ENCODE peak calls at places on chromosomes 5 and 9, in ten cellular contexts. One of them, this sample, is unnamed. For H3K36me3 and H3K4me1, the result is how much of the 10 kb centered on the place peaks cover.

GRCh38 chr9:116813029-116813295 is 125.9 kb downstream of the TRIM32 start:
- DNase-seq in GM23338: no peak
- DNase-seq in HCT116: no peak
- DNase-seq in OCI-LY7: no peak
- DNase-seq in IMR-90: no peak
- DNase-seq in fibroblast of lung: no peak
- DNase-seq in neuronal stem cell: no peak
- DNase-seq in SK-N-SH: no peak
- DNase-seq in hepatocyte: no peak
- DNase-seq in HepG2: no peak
- DNase-seq in this sample: no peak

GRCh38 chr5:66742083-66742895 is 146.1 kb downstream of the MAST4 start:
- DNase-seq in HCT116: peak
- DNase-seq in GM23338: peak
- DNase-seq in IMR-90: no peak
- DNase-seq in hepatocyte: no peak
- DNase-seq in HepG2: peak
- DNase-seq in neuronal stem cell: no peak
- DNase-seq in SK-N-SH: peak
- DNase-seq in fibroblast of lung: peak
- DNase-seq in OCI-LY7: peak
- DNase-seq in this sample: no peak

GRCh38 chr5:142119051-142119625 is 10.6 kb downstream of the NDFIP1 start:
- DNase-seq in hepatocyte: no peak
- DNase-seq in fibroblast of lung: no peak
- DNase-seq in neuronal stem cell: no peak
- DNase-seq in SK-N-SH: peak
- DNase-seq in IMR-90: no peak
- DNase-seq in HepG2: no peak
- DNase-seq in HCT116: no peak
- DNase-seq in GM23338: no peak
- DNase-seq in OCI-LY7: no peak
- DNase-seq in this sample: no peak

GRCh38 chr5:91127682-91128081 is 255.4 kb downstream of the ARRDC3 start:
- DNase-seq in HCT116: no peak
- DNase-seq in HepG2: no peak
- DNase-seq in GM23338: no peak
- DNase-seq in OCI-LY7: no peak
- DNase-seq in SK-N-SH: no peak
- DNase-seq in IMR-90: no peak
- DNase-seq in fibroblast of lung: peak
- DNase-seq in hepatocyte: no peak
- DNase-seq in neuronal stem cell: no peak
- DNase-seq in this sample: no peak

GRCh38 chr9:25724424-25724823 is 46.2 kb upstream of the TUSC1 start:
- DNase-seq in hepatocyte: no peak
- DNase-seq in HepG2: no peak
- DNase-seq in HCT116: no peak
- DNase-seq in OCI-LY7: no peak
- DNase-seq in neuronal stem cell: no peak
- DNase-seq in fibroblast of lung: peak
- DNase-seq in IMR-90: peak
- DNase-seq in SK-N-SH: no peak
- DNase-seq in GM23338: no peak
- DNase-seq in this sample: no peak

GRCh38 chr5:33257807-33258491 is 182.8 kb upstream of the TARS1 start:
- DNase-seq in fibroblast of lung: peak
- DNase-seq in OCI-LY7: no peak
- DNase-seq in HCT116: peak
- DNase-seq in hepatocyte: no peak
- DNase-seq in HepG2: no peak
- DNase-seq in IMR-90: peak
- DNase-seq in SK-N-SH: no peak
- DNase-seq in GM23338: no peak
- DNase-seq in neuronal stem cell: no peak
- DNase-seq in this sample: no peak

GRCh38 chr9:109315889-109316640 is 4.8 kb downstream of the EPB41L4B start:
- DNase-seq in SK-N-SH: no peak
- DNase-seq in GM23338: peak
- DNase-seq in neuronal stem cell: no peak
- DNase-seq in HCT116: peak
- DNase-seq in IMR-90: peak
- DNase-seq in hepatocyte: peak
- DNase-seq in fibroblast of lung: peak
- DNase-seq in HepG2: peak
- DNase-seq in OCI-LY7: no peak
- DNase-seq in this sample: peak

GRCh38 chr9:122090287-122090883 is 2.7 kb downstream of the TTLL11 start:
- DNase-seq in fibroblast of lung: no peak
- DNase-seq in HCT116: no peak
- DNase-seq in GM23338: no peak
- DNase-seq in hepatocyte: no peak
- DNase-seq in IMR-90: no peak
- DNase-seq in neuronal stem cell: no peak
- DNase-seq in SK-N-SH: no peak
- DNase-seq in OCI-LY7: no peak
- DNase-seq in HepG2: peak
- DNase-seq in this sample: no peak

GRCh38 chr5:1235379-1235778 is 10.2 kb downstream of the SLC6A18 start:
- DNase-seq in HCT116: no peak
- DNase-seq in HepG2: peak
- DNase-seq in neuronal stem cell: no peak
- DNase-seq in fibroblast of lung: no peak
- DNase-seq in SK-N-SH: no peak
- DNase-seq in hepatocyte: no peak
- DNase-seq in IMR-90: no peak
- DNase-seq in OCI-LY7: no peak
- DNase-seq in GM23338: no peak
- DNase-seq in this sample: no peak

GRCh38 chr9:134365791-134366222 is 39.6 kb downstream of the RXRA start:
- DNase-seq in GM23338: peak
- DNase-seq in HCT116: no peak
- DNase-seq in IMR-90: no peak
- DNase-seq in hepatocyte: peak
- DNase-seq in OCI-LY7: no peak
- DNase-seq in fibroblast of lung: peak
- DNase-seq in HepG2: no peak
- DNase-seq in SK-N-SH: peak
- DNase-seq in neuronal stem cell: peak
- DNase-seq in this sample: no peak

GRCh38 chr5:83965431-83965830 is 244.8 kb upstream of the HAPLN1 start:
- DNase-seq in SK-N-SH: no peak
- DNase-seq in neuronal stem cell: no peak
- DNase-seq in OCI-LY7: no peak
- DNase-seq in HCT116: no peak
- DNase-seq in fibroblast of lung: no peak
- DNase-seq in IMR-90: no peak
- DNase-seq in HepG2: no peak
- DNase-seq in hepatocyte: no peak
- DNase-seq in GM23338: no peak
- DNase-seq in this sample: no peak

GRCh38 chr5:9653811-9654210 is 23.7 kb upstream of the TAS2R1 start:
- DNase-seq in HepG2: no peak
- DNase-seq in neuronal stem cell: no peak
- DNase-seq in fibroblast of lung: peak
- DNase-seq in hepatocyte: peak
- DNase-seq in HCT116: no peak
- DNase-seq in SK-N-SH: no peak
- DNase-seq in GM23338: no peak
- DNase-seq in IMR-90: peak
- DNase-seq in OCI-LY7: no peak
- DNase-seq in this sample: no peak

GRCh38 chr9:89330513-89330912 is 12.2 kb downstream of the SECISBP2 start:
- DNase-seq in IMR-90: no peak
- DNase-seq in SK-N-SH: peak
- DNase-seq in hepatocyte: no peak
- DNase-seq in HCT116: no peak
- DNase-seq in neuronal stem cell: no peak
- DNase-seq in HepG2: no peak
- DNase-seq in fibroblast of lung: no peak
- DNase-seq in GM23338: no peak
- DNase-seq in OCI-LY7: no peak
- DNase-seq in this sample: no peak
- H3K36me3 ChIP-seq in IMR-90: under half
- H3K36me3 ChIP-seq in SK-N-SH: half or more
- H3K36me3 ChIP-seq in hepatocyte: under half
- H3K36me3 ChIP-seq in HCT116: under half
- H3K36me3 ChIP-seq in neuronal stem cell: half or more
- H3K36me3 ChIP-seq in HepG2: under half
- H3K36me3 ChIP-seq in fibroblast of lung: under half
- H3K36me3 ChIP-seq in GM23338: half or more
- H3K36me3 ChIP-seq in OCI-LY7: half or more
- H3K36me3 ChIP-seq in this sample: under half

GRCh38 chr5:137144656-137145055 is 354.5 kb downstream of the SPOCK1 start:
- DNase-seq in IMR-90: no peak
- DNase-seq in hepatocyte: no peak
- DNase-seq in fibroblast of lung: no peak
- DNase-seq in neuronal stem cell: no peak
- DNase-seq in HepG2: no peak
- DNase-seq in OCI-LY7: no peak
- DNase-seq in GM23338: no peak
- DNase-seq in SK-N-SH: no peak
- DNase-seq in HCT116: no peak
- DNase-seq in this sample: no peak
- H3K4me1 ChIP-seq in IMR-90: under half
- H3K4me1 ChIP-seq in hepatocyte: under half
- H3K4me1 ChIP-seq in fibroblast of lung: under half
- H3K4me1 ChIP-seq in neuronal stem cell: under half
- H3K4me1 ChIP-seq in HepG2: under half
- H3K4me1 ChIP-seq in OCI-LY7: under half
- H3K4me1 ChIP-seq in GM23338: under half
- H3K4me1 ChIP-seq in SK-N-SH: under half
- H3K4me1 ChIP-seq in HCT116: under half
- H3K4me1 ChIP-seq in this sample: under half

GRCh38 chr5:149881874-149882273 is 62.7 kb downstream of the PDE6A start:
- DNase-seq in OCI-LY7: no peak
- DNase-seq in IMR-90: no peak
- DNase-seq in fibroblast of lung: no peak
- DNase-seq in HepG2: no peak
- DNase-seq in GM23338: no peak
- DNase-seq in hepatocyte: no peak
- DNase-seq in neuronal stem cell: no peak
- DNase-seq in HCT116: no peak
- DNase-seq in SK-N-SH: no peak
- DNase-seq in this sample: no peak
- H2AFZ ChIP-seq in OCI-LY7: no peak
- H2AFZ ChIP-seq in IMR-90: no peak
- H2AFZ ChIP-seq in fibroblast of lung: no peak
- H2AFZ ChIP-seq in HepG2: no peak
- H2AFZ ChIP-seq in GM23338: no peak
- H2AFZ ChIP-seq in hepatocyte: no peak
- H2AFZ ChIP-seq in neuronal stem cell: no peak
- H2AFZ ChIP-seq in HCT116: no peak
- H2AFZ ChIP-seq in SK-N-SH: no peak
- H2AFZ ChIP-seq in this sample: no peak

DNA sequence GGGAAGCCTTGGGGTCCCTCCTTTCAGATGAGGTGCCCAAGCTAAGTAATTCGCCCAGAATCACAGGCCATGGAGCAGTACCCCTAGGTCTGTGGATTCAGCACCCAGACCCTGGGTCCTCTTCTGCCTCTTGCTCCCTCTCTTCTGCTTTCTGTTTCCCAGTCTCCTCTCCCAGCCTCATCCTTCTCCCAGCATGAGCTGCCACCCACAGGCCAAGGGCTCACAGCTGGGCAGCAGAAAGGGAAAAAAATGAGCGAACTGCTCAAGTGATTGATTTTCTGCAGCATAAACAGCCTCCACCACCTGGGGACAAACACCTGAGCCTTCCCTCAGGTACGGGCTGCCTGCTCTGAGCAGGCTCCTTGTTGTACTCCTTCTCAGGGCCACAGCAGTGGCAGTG is 113.9 kb upstream of the SAP30L start:
- DNase-seq in IMR-90: no peak
- DNase-seq in neuronal stem cell: no peak
- DNase-seq in fibroblast of lung: no peak
- DNase-seq in GM23338: no peak
- DNase-seq in hepatocyte: no peak
- DNase-seq in OCI-LY7: no peak
- DNase-seq in HepG2: no peak
- DNase-seq in SK-N-SH: no peak
- DNase-seq in HCT116: no peak
- DNase-seq in this sample: no peak
- H3K36me3 ChIP-seq in IMR-90: under half
- H3K36me3 ChIP-seq in neuronal stem cell: under half
- H3K36me3 ChIP-seq in fibroblast of lung: under half
- H3K36me3 ChIP-seq in GM23338: under half
- H3K36me3 ChIP-seq in hepatocyte: under half
- H3K36me3 ChIP-seq in OCI-LY7: under half
- H3K36me3 ChIP-seq in HepG2: under half
- H3K36me3 ChIP-seq in SK-N-SH: under half
- H3K36me3 ChIP-seq in HCT116: under half
- H3K36me3 ChIP-seq in this sample: under half

GRCh38 chr9:136720251-136720886 is 8.0 kb downstream of the DIPK1B start:
- DNase-seq in IMR-90: no peak
- DNase-seq in fibroblast of lung: no peak
- DNase-seq in HepG2: no peak
- DNase-seq in OCI-LY7: no peak
- DNase-seq in neuronal stem cell: peak
- DNase-seq in hepatocyte: no peak
- DNase-seq in HCT116: no peak
- DNase-seq in GM23338: no peak
- DNase-seq in SK-N-SH: no peak
- DNase-seq in this sample: no peak
- H3K4me1 ChIP-seq in IMR-90: under half
- H3K4me1 ChIP-seq in fibroblast of lung: under half
- H3K4me1 ChIP-seq in HepG2: under half
- H3K4me1 ChIP-seq in OCI-LY7: under half
- H3K4me1 ChIP-seq in neuronal stem cell: under half
- H3K4me1 ChIP-seq in hepatocyte: under half
- H3K4me1 ChIP-seq in HCT116: under half
- H3K4me1 ChIP-seq in GM23338: under half
- H3K4me1 ChIP-seq in SK-N-SH: under half
- H3K4me1 ChIP-seq in this sample: under half

GRCh38 chr5:148831590-148832565 is 5.5 kb downstream of the ADRB2 start:
- DNase-seq in fibroblast of lung: no peak
- DNase-seq in HCT116: no peak
- DNase-seq in IMR-90: no peak
- DNase-seq in OCI-LY7: peak
- DNase-seq in GM23338: no peak
- DNase-seq in HepG2: no peak
- DNase-seq in SK-N-SH: no peak
- DNase-seq in neuronal stem cell: no peak
- DNase-seq in hepatocyte: no peak
- DNase-seq in this sample: no peak
- H2AFZ ChIP-seq in fibroblast of lung: no peak
- H2AFZ ChIP-seq in HCT116: no peak
- H2AFZ ChIP-seq in IMR-90: no peak
- H2AFZ ChIP-seq in OCI-LY7: peak
- H2AFZ ChIP-seq in GM23338: no peak
- H2AFZ ChIP-seq in HepG2: no peak
- H2AFZ ChIP-seq in SK-N-SH: no peak
- H2AFZ ChIP-seq in neuronal stem cell: no peak
- H2AFZ ChIP-seq in hepatocyte: no peak
- H2AFZ ChIP-seq in this sample: no peak

GRCh38 chr9:132634327-132634726 is 35.5 kb downstream of the DDX31 start:
- DNase-seq in fibroblast of lung: no peak
- DNase-seq in hepatocyte: no peak
- DNase-seq in HCT116: no peak
- DNase-seq in IMR-90: no peak
- DNase-seq in HepG2: no peak
- DNase-seq in neuronal stem cell: no peak
- DNase-seq in SK-N-SH: no peak
- DNase-seq in OCI-LY7: no peak
- DNase-seq in GM23338: no peak
- DNase-seq in this sample: no peak
- H3K36me3 ChIP-seq in fibroblast of lung: under half
- H3K36me3 ChIP-seq in hepatocyte: under half
- H3K36me3 ChIP-seq in HCT116: half or more
- H3K36me3 ChIP-seq in IMR-90: under half
- H3K36me3 ChIP-seq in HepG2: under half
- H3K36me3 ChIP-seq in neuronal stem cell: half or more
- H3K36me3 ChIP-seq in SK-N-SH: half or more
- H3K36me3 ChIP-seq in OCI-LY7: half or more
- H3K36me3 ChIP-seq in GM23338: under half
- H3K36me3 ChIP-seq in this sample: under half

This sample was measured in keratinocyte.